ENCODE peak calls at places on chromosomes 16 and 17, in five cellular contexts. One of them, this sample, is unnamed.

GRCh38 chr17:34434065-34434464 is 71.0 kb upstream of the CCL1 start:
- DNase-seq in IMR-90: no peak
- DNase-seq in GM13976: no peak
- DNase-seq in left ventricle myocardium inferior: no peak
- DNase-seq in stimulated activated CD8-positive, alpha-beta memory T cell treated with anti-CD3 and anti-CD28 coated beads, Interleukin-15, amount 100 ng/mL, for 24 hours: no peak
- DNase-seq in this sample: no peak

GRCh38 chr16:77618951-77619350 is 103.4 kb upstream of the NUDT7 start:
- DNase-seq in IMR-90: no peak
- DNase-seq in GM13976: no peak
- DNase-seq in left ventricle myocardium inferior: no peak
- DNase-seq in stimulated activated CD8-positive, alpha-beta memory T cell treated with anti-CD3 and anti-CD28 coated beads, Interleukin-15, amount 100 ng/mL, for 24 hours: no peak
- DNase-seq in this sample: no peak

GRCh38 chr17:14037453-14037852 is 31.9 kb upstream of the COX10 start:
- DNase-seq in IMR-90: no peak
- DNase-seq in GM13976: no peak
- DNase-seq in left ventricle myocardium inferior: no peak
- DNase-seq in stimulated activated CD8-positive, alpha-beta memory T cell treated with anti-CD3 and anti-CD28 coated beads, Interleukin-15, amount 100 ng/mL, for 24 hours: no peak
- DNase-seq in this sample: no peak

GRCh38 chr17:37261286-37261685 is 114.5 kb upstream of the C17orf78 start:
- DNase-seq in IMR-90: peak; percentile 27
- DNase-seq in GM13976: no peak
- DNase-seq in left ventricle myocardium inferior: no peak
- DNase-seq in stimulated activated CD8-positive, alpha-beta memory T cell treated with anti-CD3 and anti-CD28 coated beads, Interleukin-15, amount 100 ng/mL, for 24 hours: no peak
- DNase-seq in this sample: peak; percentile 38

GRCh38 chr16:86404678-86405077 is 105.6 kb upstream of the FOXF1 start:
- DNase-seq in IMR-90: no peak
- DNase-seq in GM13976: no peak
- DNase-seq in left ventricle myocardium inferior: no peak
- DNase-seq in stimulated activated CD8-positive, alpha-beta memory T cell treated with anti-CD3 and anti-CD28 coated beads, Interleukin-15, amount 100 ng/mL, for 24 hours: no peak
- DNase-seq in this sample: no peak

GRCh38 chr17:62870581-62870964 is 62.5 kb upstream of the MARCHF10 start:
- DNase-seq in IMR-90: no peak
- DNase-seq in GM13976: no peak
- DNase-seq in left ventricle myocardium inferior: no peak
- DNase-seq in stimulated activated CD8-positive, alpha-beta memory T cell treated with anti-CD3 and anti-CD28 coated beads, Interleukin-15, amount 100 ng/mL, for 24 hours: no peak
- DNase-seq in this sample: no peak

GRCh38 chr16:27636453-27637200 is 86.7 kb downstream of the KATNIP start:
- DNase-seq in IMR-90: no peak
- DNase-seq in GM13976: no peak
- DNase-seq in left ventricle myocardium inferior: no peak
- DNase-seq in stimulated activated CD8-positive, alpha-beta memory T cell treated with anti-CD3 and anti-CD28 coated beads, Interleukin-15, amount 100 ng/mL, for 24 hours: no peak
- DNase-seq in this sample: no peak

GRCh38 chr17:15382866-15383265 is 41.5 kb upstream of the TEKT3 start:
- DNase-seq in IMR-90: no peak
- DNase-seq in GM13976: no peak
- DNase-seq in left ventricle myocardium inferior: no peak
- DNase-seq in stimulated activated CD8-positive, alpha-beta memory T cell treated with anti-CD3 and anti-CD28 coated beads, Interleukin-15, amount 100 ng/mL, for 24 hours: no peak
- DNase-seq in this sample: no peak

GRCh38 chr17:49327835-49328784 is 33.9 kb downstream of the ZNF652 start:
- DNase-seq in IMR-90: peak; percentile 9
- DNase-seq in GM13976: no peak
- DNase-seq in left ventricle myocardium inferior: no peak
- DNase-seq in stimulated activated CD8-positive, alpha-beta memory T cell treated with anti-CD3 and anti-CD28 coated beads, Interleukin-15, amount 100 ng/mL, for 24 hours: no peak
- DNase-seq in this sample: no peak

GRCh38 chr16:78567713-78568112 is 468.3 kb downstream of the WWOX start:
- DNase-seq in IMR-90: no peak
- DNase-seq in GM13976: no peak
- DNase-seq in left ventricle myocardium inferior: no peak
- DNase-seq in stimulated activated CD8-positive, alpha-beta memory T cell treated with anti-CD3 and anti-CD28 coated beads, Interleukin-15, amount 100 ng/mL, for 24 hours: no peak
- DNase-seq in this sample: no peak

GRCh38 chr16:35319536-35320192 is 1860.3 kb downstream of the TP53TG3F start:
- DNase-seq in IMR-90: no peak
- DNase-seq in GM13976: no peak
- DNase-seq in left ventricle myocardium inferior: no peak
- DNase-seq in stimulated activated CD8-positive, alpha-beta memory T cell treated with anti-CD3 and anti-CD28 coated beads, Interleukin-15, amount 100 ng/mL, for 24 hours: no peak
- DNase-seq in this sample: no peak

GRCh38 chr17:75693500-75694481 is 26.7 kb downstream of the SAP30BP start:
- DNase-seq in IMR-90: peak; percentile 56
- DNase-seq in GM13976: no peak
- DNase-seq in left ventricle myocardium inferior: peak; percentile 82
- DNase-seq in stimulated activated CD8-positive, alpha-beta memory T cell treated with anti-CD3 and anti-CD28 coated beads, Interleukin-15, amount 100 ng/mL, for 24 hours: no peak
- DNase-seq in this sample: peak; percentile 100

GRCh38 chr17:39660397-39661043 is 4.6 kb upstream of the TCAP start:
- DNase-seq in IMR-90: no peak
- DNase-seq in GM13976: no peak
- DNase-seq in left ventricle myocardium inferior: no peak
- DNase-seq in stimulated activated CD8-positive, alpha-beta memory T cell treated with anti-CD3 and anti-CD28 coated beads, Interleukin-15, amount 100 ng/mL, for 24 hours: no peak
- DNase-seq in this sample: no peak

GRCh38 chr17:15106540-15106939 is 158.6 kb downstream of the PMP22 start:
- DNase-seq in IMR-90: peak; percentile 45
- DNase-seq in GM13976: no peak
- DNase-seq in left ventricle myocardium inferior: no peak
- DNase-seq in stimulated activated CD8-positive, alpha-beta memory T cell treated with anti-CD3 and anti-CD28 coated beads, Interleukin-15, amount 100 ng/mL, for 24 hours: no peak
- DNase-seq in this sample: peak; percentile 47

GRCh38 chr16:11056090-11056988 is 112.0 kb downstream of the CLEC16A start:
- DNase-seq in IMR-90: peak; percentile 48
- DNase-seq in GM13976: no peak
- DNase-seq in left ventricle myocardium inferior: no peak
- DNase-seq in stimulated activated CD8-positive, alpha-beta memory T cell treated with anti-CD3 and anti-CD28 coated beads, Interleukin-15, amount 100 ng/mL, for 24 hours: no peak
- DNase-seq in this sample: no peak

This sample was measured in EL.